ENCODE peak calls at places on chromosomes 4 and X, in seven cellular contexts. N is fibroblast of lung, G is aorta, Z is AG04450, K is tibial nerve, W is PC-3, Q is brain microvascular endothelial cell. J is an unnamed sample.

GRCh38 chrX:136202889-136203288 is 48.3 kb downstream of the MAP7D3 start:
- DNase-seq in N (peak; percentile 51), W (peak; percentile 64), Q (no peak), Z (no peak), K (no peak), G (no peak), J (no peak)

GRCh38 chr4:45971108-45971507 is 152.7 kb downstream of the GABRG1 start:
- DNase-seq in W (peak; percentile 69), G (no peak), N (no peak), Q (no peak), K (no peak), Z (no peak), J (no peak)

GRCh38 chr4:10045481-10045880 is 24.2 kb upstream of the SLC2A9 start:
- DNase-seq in N (no peak), G (no peak), W (peak; percentile 6), K (no peak), Z (no peak), Q (no peak), J (no peak)

GRCh38 chrX:52410439-52411394 is 41.9 kb downstream of the XAGE2 start:
- DNase-seq in W (no peak), K (no peak), N (no peak), Z (no peak), G (no peak), Q (no peak), J (no peak)

GRCh38 chr4:54094449-54094848 is 5.5 kb upstream of the GSX2 start:
- DNase-seq in K (no peak), Z (no peak), W (no peak), N (no peak), Q (no peak), G (no peak), J (no peak)

GRCh38 chrX:470686-471085 is 84.0 kb upstream of the PPP2R3B start:
- DNase-seq in Q (no peak), N (no peak), G (no peak), Z (no peak), W (no peak), K (no peak), J (no peak)

GRCh38 chr4:150799207-150799606 is 215.9 kb downstream of the LRBA start:
- DNase-seq in Z (no peak), G (no peak), Q (no peak), N (peak; percentile 9), K (no peak), W (peak; percentile 3), J (no peak)

GRCh38 chrX:20116087-20116574 is 576 bp downstream of the MAP7D2 start:
- DNase-seq in Z (no peak), W (no peak), Q (no peak), K (no peak), N (no peak), G (no peak), J (no peak)

GRCh38 chr4:149344436-149344835 is 471.2 kb downstream of the IQCM start:
- DNase-seq in Q (peak; percentile 57), G (no peak), K (no peak), Z (peak; percentile 1), N (peak; percentile 68), W (peak; percentile 17), J (no peak)

GRCh38 chrX:9676311-9676710 is 89.3 kb downstream of the GPR143 start:
- DNase-seq in K (no peak), W (no peak), N (peak; percentile 15), Z (no peak), Q (no peak), G (no peak), J (no peak)

GRCh38 chr4:6815029-6815836 is 32.7 kb downstream of the KIAA0232 start:
- DNase-seq in N (no peak), W (no peak), K (no peak), G (no peak), Z (no peak), Q (no peak), J (no peak)

GRCh38 chrX:101668143-101668542 is 8.5 kb upstream of the ARMCX2 start:
- DNase-seq in Z (no peak), Q (no peak), W (no peak), K (no peak), G (no peak), N (no peak), J (no peak)

GRCh38 chr4:168652818-168653217 is 156.0 kb downstream of the PALLD start:
- DNase-seq in K (no peak), N (no peak), W (no peak), G (no peak), Q (no peak), Z (no peak), J (no peak)

GRCh38 chr4:168655182-168655581 is 158.3 kb downstream of the PALLD start:
- DNase-seq in K (no peak), Z (no peak), G (no peak), Q (no peak), W (no peak), N (no peak), J (no peak)

GRCh38 chr4:168656946-168657473 is 160.2 kb downstream of the PALLD start:
- DNase-seq in N (peak; percentile 48), Z (no peak), K (no peak), Q (no peak), G (no peak), W (no peak), J (no peak)

GRCh38 chr4:168654206-168655174 is 157.6 kb downstream of the PALLD start:
- DNase-seq in G (no peak), K (no peak), Q (no peak), Z (no peak), W (peak; percentile 45), N (no peak), J (no peak)

DNA sequence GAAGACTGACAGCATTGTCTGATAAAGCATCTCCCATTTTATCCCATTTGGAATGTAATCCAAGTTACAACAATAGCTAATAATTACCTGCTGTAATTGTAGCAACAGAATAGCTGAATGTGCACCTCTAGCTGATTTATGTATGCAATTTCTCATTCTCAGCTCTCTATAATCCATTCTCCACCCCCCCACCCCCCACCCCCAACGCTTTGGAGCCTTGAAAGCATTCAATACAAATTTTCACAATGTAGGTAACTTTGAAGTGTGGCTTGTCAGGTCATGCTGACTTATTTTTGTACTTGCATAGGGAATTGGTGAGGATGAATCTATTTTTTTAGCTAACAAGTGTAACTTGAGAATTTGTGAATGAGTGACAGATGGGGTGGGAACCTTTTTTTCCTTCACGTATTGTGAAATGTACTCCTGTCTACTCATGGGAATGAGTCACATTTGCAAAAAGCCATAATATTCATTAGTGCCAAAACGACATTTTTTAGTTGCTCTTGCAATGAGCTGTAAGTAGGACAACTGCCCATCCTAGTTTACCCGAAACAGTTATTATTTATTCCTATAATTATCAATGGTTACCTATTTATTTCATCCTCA is 159.3 kb downstream of the PALLD start:
- DNase-seq in Z (peak; percentile 56), K (no peak), G (no peak), W (peak; percentile 90), Q (peak; percentile 56), N (peak; percentile 96), J (no peak)
- H3K27ac ChIP-seq in Z (no peak overlapping the region), K (no peak overlapping the region), G (no peak overlapping the region), W (peak overlapping the region; percentile 54), Q (no peak overlapping the region), N (no peak overlapping the region), J (no peak overlapping the region)

GRCh38 chr4:107858158-107858742 is 33.5 kb downstream of the SGMS2 start:
- DNase-seq in K (no peak), W (no peak), N (no peak), G (no peak), Q (no peak), Z (no peak), J (no peak)

GRCh38 chr4:107863850-107864371 is 39.2 kb downstream of the SGMS2 start:
- DNase-seq in N (peak; percentile 13), Q (peak; percentile 74), W (peak; percentile 72), K (no peak), Z (no peak), G (no peak), J (no peak)

GRCh38 chr4:107866726-107867125 is 42.0 kb downstream of the SGMS2 start:
- DNase-seq in G (no peak), W (no peak), Z (no peak), Q (no peak), N (no peak), K (no peak), J (no peak)

GRCh38 chr4:107862658-107863057 is 37.9 kb downstream of the SGMS2 start:
- DNase-seq in Q (peak; percentile 79), K (no peak), Z (no peak), G (no peak), W (peak; percentile 92), N (peak; percentile 37), J (peak; percentile 74)

GRCh38 chr4:107863416-107863815 is 38.7 kb downstream of the SGMS2 start:
- DNase-seq in G (no peak), K (no peak), W (no peak), Q (peak; percentile 34), N (peak; percentile 28), Z (no peak), J (no peak)
- H3K27ac ChIP-seq in G (no peak overlapping the region), K (no peak overlapping the region), W (peak overlapping the region; percentile 77), Q (peak overlapping the region; percentile 65), N (no peak overlapping the region), Z (no peak overlapping the region), J (no peak overlapping the region)

GRCh38 chr4:16788893-16789292 is 109.6 kb downstream of the LDB2 start:
- DNase-seq in Q (no peak), W (no peak), G (no peak), N (no peak), Z (no peak), K (no peak), J (no peak)

GRCh38 chr4:16785800-16786527 is 112.5 kb downstream of the LDB2 start:
- DNase-seq in G (no peak), K (no peak), Q (peak; percentile 40), N (peak; percentile 27), W (no peak), Z (no peak), J (no peak)

GRCh38 chr4:16794816-16795445 is 103.5 kb downstream of the LDB2 start:
- DNase-seq in W (peak; percentile 45), Q (peak; percentile 64), N (peak; percentile 70), Z (no peak), K (peak; percentile 34), G (no peak), J (no peak)

GRCh38 chr4:16791460-16791859 is 107.0 kb downstream of the LDB2 start:
- DNase-seq in G (no peak), N (no peak), Z (no peak), K (no peak), W (no peak), Q (no peak), J (no peak)

DNA sequence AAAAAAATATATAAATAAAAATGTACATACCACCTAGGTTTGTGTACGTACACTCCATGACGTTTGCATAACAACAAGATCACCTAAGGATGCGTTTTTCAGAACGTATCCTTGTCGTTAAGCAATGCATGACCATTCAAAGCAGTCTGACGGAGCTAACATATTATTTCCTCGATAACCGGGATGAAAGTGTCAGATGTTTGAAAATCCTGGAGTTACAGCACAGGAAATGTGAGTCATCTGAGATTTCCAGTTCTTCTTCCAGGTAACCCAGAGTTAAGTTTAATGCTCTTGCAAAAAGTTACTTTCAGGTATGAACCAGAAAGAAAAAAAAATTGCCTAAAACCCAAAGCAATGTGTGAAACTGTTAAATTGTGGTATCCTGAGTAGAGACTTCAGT is 107.9 kb downstream of the LDB2 start:
- DNase-seq in Q (no peak), N (no peak), G (no peak), W (peak; percentile 18), Z (no peak), K (no peak), J (no peak)
- H3K27ac ChIP-seq in Q (no peak overlapping the region), N (no peak overlapping the region), G (no peak overlapping the region), W (no peak overlapping the region), Z (no peak overlapping the region), K (no peak overlapping the region), J (no peak overlapping the region)

DNA sequence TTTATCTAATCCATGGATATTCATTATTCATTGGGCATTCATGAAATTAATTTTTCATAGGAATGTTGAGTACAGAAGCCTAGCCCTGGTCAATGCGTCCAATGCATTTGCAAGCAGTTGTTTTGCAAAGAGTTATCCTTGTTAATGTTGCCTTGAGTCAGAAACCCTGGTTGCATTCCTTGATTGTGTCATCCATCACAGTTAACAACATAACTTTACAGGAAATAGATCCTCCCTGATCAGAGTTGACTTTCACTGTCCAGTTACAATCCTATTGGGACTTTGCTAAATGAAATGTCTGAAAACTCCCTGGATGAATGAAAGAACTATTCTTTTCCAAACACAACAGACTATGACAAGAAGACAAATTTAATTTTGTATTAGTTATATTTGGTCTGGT is 924.3 kb upstream of the SLIT2 start:
- DNase-seq in Q (peak; percentile 14), G (no peak), K (no peak), Z (no peak), N (no peak), W (no peak), J (no peak)
- H3K27ac ChIP-seq in Q (no peak overlapping the region), G (no peak overlapping the region), K (no peak overlapping the region), Z (no peak overlapping the region), N (no peak overlapping the region), W (no peak overlapping the region), J (no peak overlapping the region)

J was measured in Panc1.